ENCODE peak calls at places on chromosomes 1 and 21, in four cellular contexts. Q is activated effector memory CD4-positive, alpha-beta T cell treated with anti-CD3 and anti-CD28 coated beads, Interleukin-2, amount 50 U/mL, for 16 hours; W is stimulated activated CD4-positive, alpha-beta T cell treated with anti-CD3 and anti-CD28 coated beads, Interleukin-4, amount 100 ng/mL, for 4 hours; E is gastrocnemius medialis. T is an unnamed sample.

GRCh38 chr1:19435851-19436465 is 49.4 kb downstream of the CAPZB start:
- DNase-seq in Q (peak), W (peak), E (peak), T (no peak)

GRCh38 chr1:68301538-68301937 is 69.2 kb upstream of the WLS start:
- DNase-seq in Q (no peak), W (no peak), E (no peak), T (no peak)

GRCh38 chr1:52967666-52968065 is 40.6 kb downstream of the SCP2 start:
- DNase-seq in E (no peak), W (no peak), Q (no peak), T (no peak)

GRCh38 chr1:38858833-38859560 is 575 bp downstream of the RRAGC start:
- DNase-seq in Q (peak), E (peak), W (peak), T (peak)

GRCh38 chr1:222880586-222880985 is 65.7 kb downstream of the DISP1 start:
- DNase-seq in Q (no peak), W (peak), E (no peak), T (peak)

GRCh38 chr21:45887121-45887611 is 94.4 kb upstream of the COL6A1 start:
- DNase-seq in E (no peak), W (no peak), Q (peak), T (no peak)

GRCh38 chr1:36322786-36323635 is 434 bp downstream of the EVA1B start:
- DNase-seq in W (no peak), E (no peak), Q (peak), T (peak)

GRCh38 chr1:37476087-37476452 is 1.7 kb downstream of the ZC3H12A start:
- DNase-seq in Q (peak), E (no peak), W (peak), T (no peak)

GRCh38 chr1:165415068-165415467 is 29.9 kb downstream of the RXRG start:
- DNase-seq in E (no peak), W (no peak), Q (no peak), T (no peak)

GRCh38 chr21:42031241-42031640 is 21.1 kb upstream of the ZBTB21 start:
- DNase-seq in Q (no peak), W (no peak), E (no peak), T (no peak)

T was measured in activated T-cell treated with anti-CD3 and anti-CD28 coated beads for 4 hours.